ENCODE peak calls at places on chromosomes 13 and 19, in seven cellular contexts. G is kidney epithelial cell, Y is suprapubic skin, Q is ovary, L is AG09309, S is tibial artery, D is fibroblast of pulmonary artery. N is an unnamed sample.

GRCh38 chr13:52652170-52652979 is at the start of gene SUGT1:
- DNase-seq in G (peak), D (peak), Q (peak), L (peak), Y (peak), S (peak), N (peak)

GRCh38 chr19:46737275-46737654 is 8.6 kb upstream of the FKRP start:
- DNase-seq in Q (no peak), Y (no peak), S (no peak), D (no peak), L (no peak), G (no peak), N (no peak)

GRCh38 chr19:39823693-39824092 is 10.3 kb downstream of the DYRK1B start:
- DNase-seq in Y (no peak), Q (no peak), D (no peak), S (no peak), G (no peak), L (no peak), N (no peak)

GRCh38 chr19:3776479-3777040 is 4.5 kb upstream of the RAX2 start:
- DNase-seq in Q (no peak), L (no peak), D (no peak), S (no peak), Y (no peak), G (no peak), N (no peak)

GRCh38 chr19:35022460-35022859 is 7.8 kb upstream of the SCN1B start:
- DNase-seq in G (no peak), L (no peak), Y (no peak), S (no peak), D (no peak), Q (no peak), N (no peak)

GRCh38 chr13:29758591-29759114 is 91.8 kb downstream of the UBL3 start:
- DNase-seq in G (no peak), Y (no peak), L (no peak), S (no peak), D (no peak), Q (no peak), N (no peak)

GRCh38 chr19:47157455-47158321 is 27.1 kb downstream of the SAE1 start:
- DNase-seq in S (no peak), G (peak), L (no peak), D (peak), Y (peak), Q (peak), N (no peak)

GRCh38 chr13:30224732-30225131 is 82.6 kb downstream of the KATNAL1 start:
- DNase-seq in D (peak), Q (no peak), G (no peak), Y (no peak), S (no peak), L (peak), N (no peak)

GRCh38 chr13:102651392-102651791 is 43.5 kb downstream of the METTL21C start:
- DNase-seq in Q (no peak), Y (no peak), G (no peak), S (no peak), L (no peak), D (peak), N (no peak)

GRCh38 chr13:109723046-109723445 is 63.3 kb downstream of the IRS2 start:
- DNase-seq in Q (no peak), G (no peak), Y (no peak), L (no peak), S (no peak), D (no peak), N (no peak)

GRCh38 chr19:3842948-3843347 is 25.9 kb downstream of the ZFR2 start:
- DNase-seq in Q (no peak), G (no peak), D (no peak), Y (no peak), L (no peak), S (no peak), N (no peak)

GRCh38 chr13:92677571-92677970 is 549.0 kb upstream of the GPC6 start:
- DNase-seq in G (no peak), Q (no peak), D (no peak), L (no peak), Y (no peak), S (no peak), N (no peak)

GRCh38 chr19:49930483-49931011 is 1.2 kb upstream of the NUP62 start:
- DNase-seq in Q (peak), L (no peak), G (no peak), Y (no peak), D (peak), S (no peak), N (no peak)

GRCh38 chr19:46190489-46190888 is 39.1 kb upstream of the IGFL1 start:
- DNase-seq in Q (no peak), Y (no peak), S (no peak), G (no peak), L (no peak), D (no peak), N (no peak)

GRCh38 chr19:5718579-5719273 is 1.2 kb downstream of the LONP1 start:
- DNase-seq in L (peak), D (peak), Q (no peak), S (no peak), Y (no peak), G (peak), N (no peak)

GRCh38 chr19:47013041-47013517 is 6.6 kb upstream of the NPAS1 start:
- DNase-seq in L (peak), Y (peak), G (no peak), Q (peak), D (peak), S (peak), N (no peak)

GRCh38 chr19:3518231-3518630 is 12.1 kb downstream of the FZR1 start:
- DNase-seq in Y (no peak), S (no peak), G (no peak), D (no peak), L (no peak), Q (no peak), N (no peak)

GRCh38 chr19:53102701-53103140 is 501 bp downstream of the ZNF160 start:
- DNase-seq in L (no peak), Y (peak), D (peak), Q (peak), G (no peak), S (peak), N (no peak)

GRCh38 chr19:17376935-17377600 is at the start of gene PLVAP:
- DNase-seq in Q (no peak), G (no peak), L (no peak), Y (no peak), S (peak), D (no peak), N (no peak)
- TF ChIP-seq CTCF in Q (no peak), G (no peak), L (no peak), Y (no peak), S (no peak), D (no peak), N (no peak)

DNA sequence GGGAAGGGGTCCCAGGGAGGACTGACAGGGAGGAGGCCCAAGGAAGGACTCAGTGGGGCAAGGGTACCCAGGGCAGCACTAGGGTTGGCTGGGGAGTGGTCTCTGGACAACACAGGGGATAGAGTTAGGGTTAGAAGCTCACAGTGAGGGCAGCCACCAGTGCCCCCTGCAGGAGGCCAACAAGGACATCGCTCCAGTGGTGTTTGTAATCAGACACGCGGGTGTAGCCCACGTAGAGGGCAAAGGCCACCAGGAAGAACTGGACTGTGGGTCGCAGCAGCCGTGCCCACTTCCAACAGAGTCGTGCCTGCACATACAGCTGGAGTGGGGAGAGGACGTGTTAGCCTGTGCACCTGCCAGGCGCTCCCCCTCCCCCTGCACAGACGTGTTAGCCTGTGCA is 9.2 kb downstream of the PLPP2 start:
- DNase-seq in D (no peak), L (no peak), G (no peak), Y (no peak), S (peak), Q (no peak), N (no peak)
- TF ChIP-seq CTCF in D (no peak), L (no peak), G (no peak), Y (no peak), S (no peak), Q (no peak), N (peak)

DNA sequence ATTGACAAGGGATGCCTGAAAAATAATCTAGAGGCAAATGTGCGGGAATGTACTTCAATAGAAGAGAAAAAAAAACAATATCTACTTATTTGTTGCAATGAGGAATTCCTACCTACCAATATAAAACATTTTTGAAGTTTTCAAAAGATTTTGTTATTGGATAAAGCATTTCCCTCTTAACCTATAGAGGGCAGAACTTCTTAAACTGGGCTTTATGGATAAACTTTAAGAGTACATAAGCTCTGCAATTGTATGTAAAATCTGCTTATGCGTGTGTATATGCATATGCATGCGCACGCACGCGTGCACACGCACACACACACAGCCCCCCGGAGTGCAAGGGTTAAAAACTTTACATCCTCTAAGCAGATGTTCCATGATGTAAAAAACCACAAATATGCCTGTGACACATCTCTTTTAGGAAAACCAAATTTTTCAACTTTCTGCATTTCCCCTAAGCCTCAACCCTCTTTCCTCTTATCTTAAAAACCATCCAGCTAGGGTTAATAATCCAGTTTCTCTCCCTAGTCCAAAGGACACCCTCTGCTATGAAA is 73.1 kb upstream of the OXGR1 start:
- DNase-seq in L (no peak), G (no peak), Q (no peak), S (no peak), Y (no peak), D (peak), N (no peak)
- TF ChIP-seq CTCF in L (peak), G (peak), Q (no peak), S (no peak), Y (no peak), D (peak), N (peak)

GRCh38 chr13:80030491-80030890 is 310.4 kb downstream of the SPRY2 start:
- DNase-seq in Q (no peak), Y (no peak), D (peak), G (no peak), S (no peak), L (no peak), N (no peak)
- TF ChIP-seq CTCF in Q (no peak), Y (no peak), D (peak), G (peak), S (peak), L (peak), N (peak)

GRCh38 chr19:16969127-16969526 is 57.5 kb downstream of the CPAMD8 start:
- DNase-seq in D (peak), L (no peak), Q (no peak), G (no peak), S (no peak), Y (no peak), N (no peak)
- TF ChIP-seq CTCF in D (peak), L (no peak), Q (no peak), G (no peak), S (peak), Y (peak), N (peak)

GRCh38 chr19:54369082-54369691 is 4.5 kb upstream of the LAIR1 start:
- DNase-seq in L (no peak), G (no peak), D (no peak), Q (no peak), Y (no peak), S (no peak), N (no peak)
- TF ChIP-seq CTCF in L (no peak), G (no peak), D (no peak), Q (no peak), Y (no peak), S (no peak), N (no peak)